ENCODE peak calls at places on chromosomes 5 and 9, in nine cellular contexts. U is sigmoid colon, G is tibial artery, O is AG09309, W is heart right ventricle, Y is WERI-Rb-1, L is HCT116, F is kidney epithelial cell, S is RWPE1. H is an unnamed sample.

GRCh38 chr5:97297063-97297715 is 114.1 kb upstream of the RIOK2 start:
- DNase-seq in U (no peak), G (no peak), O (no peak), W (no peak), Y (peak), L (peak), F (no peak), S (peak), H (peak)

GRCh38 chr9:126667190-126668055 is 53.7 kb downstream of the LMX1B start:
- DNase-seq in U (no peak), G (no peak), O (no peak), W (no peak), Y (no peak), L (no peak), F (no peak), S (no peak), H (no peak)

GRCh38 chr9:23117621-23118020 is 671.0 kb downstream of the DMRTA1 start:
- DNase-seq in U (no peak), G (no peak), O (no peak), W (no peak), Y (no peak), L (no peak), F (peak), S (peak), H (no peak)

GRCh38 chr9:17063535-17064135 is 71.2 kb upstream of the CNTLN start:
- DNase-seq in U (no peak), G (no peak), O (peak), W (no peak), Y (peak), L (peak), F (peak), S (peak), H (no peak)

GRCh38 chr9:124286292-124286931 is 28.7 kb downstream of the NEK6 start:
- DNase-seq in U (no peak), G (no peak), O (peak), W (no peak), Y (no peak), L (peak), F (peak), S (no peak), H (no peak)

GRCh38 chr9:132409828-132410528 is at the start of gene CFAP77:
- DNase-seq in U (peak), G (no peak), O (no peak), W (peak), Y (peak), L (peak), F (no peak), S (peak), H (peak)

GRCh38 chr5:65913519-65913918 is 12.9 kb upstream of the ERBIN start:
- DNase-seq in U (no peak), G (no peak), O (no peak), W (no peak), Y (peak), L (no peak), F (no peak), S (no peak), H (no peak)

GRCh38 chr5:154618696-154619095 is 136.5 kb upstream of the LARP1 start:
- DNase-seq in U (no peak), G (no peak), O (peak), W (no peak), Y (no peak), L (no peak), F (no peak), S (no peak), H (no peak)

GRCh38 chr5:114447084-114447773 is 85.4 kb downstream of the KCNN2 start:
- DNase-seq in U (no peak), G (no peak), O (no peak), W (no peak), Y (no peak), L (no peak), F (no peak), S (peak), H (no peak)
- TF ChIP-seq CTCF in U (no peak), G (no peak), O (no peak), W (no peak), Y (peak), L (no peak), F (peak), S (no peak), H (peak)

GRCh38 chr5:149452007-149452664 is 73.0 kb upstream of the IL17B start:
- DNase-seq in U (peak), G (peak), O (no peak), W (peak), Y (no peak), L (no peak), F (no peak), S (no peak), H (peak)
- TF ChIP-seq CTCF in U (no peak), G (no peak), O (no peak), W (no peak), Y (no peak), L (no peak), F (no peak), S (no peak), H (no peak)

GRCh38 chr5:32163053-32163452 is 11.1 kb downstream of the GOLPH3 start:
- DNase-seq in U (no peak), G (no peak), O (no peak), W (no peak), Y (no peak), L (no peak), F (no peak), S (no peak), H (no peak)

GRCh38 chr5:32170303-32171170 is 3.6 kb downstream of the GOLPH3 start:
- DNase-seq in U (no peak), G (no peak), O (peak), W (no peak), Y (no peak), L (no peak), F (no peak), S (peak), H (no peak)

GRCh38 chr5:32163785-32164184 is 10.3 kb downstream of the GOLPH3 start:
- DNase-seq in U (no peak), G (no peak), O (no peak), W (no peak), Y (no peak), L (no peak), F (no peak), S (no peak), H (no peak)

GRCh38 chr5:32168460-32169033 is 5.6 kb downstream of the GOLPH3 start:
- DNase-seq in U (peak), G (no peak), O (no peak), W (no peak), Y (peak), L (no peak), F (no peak), S (no peak), H (no peak)

GRCh38 chr5:32165597-32165996 is 8.5 kb downstream of the GOLPH3 start:
- DNase-seq in U (no peak), G (no peak), O (no peak), W (no peak), Y (no peak), L (no peak), F (no peak), S (no peak), H (no peak)
- TF ChIP-seq CTCF in U (no peak), G (no peak), O (no peak), W (no peak), Y (no peak), L (no peak), F (no peak), S (no peak), H (no peak)

GRCh38 chr5:179550511-179551342 is at the start of gene RUFY1:
- DNase-seq in U (peak), G (peak), O (no peak), W (peak), Y (peak), L (peak), F (no peak), S (peak), H (peak)
- TF ChIP-seq CTCF in U (no peak), G (no peak), O (no peak), W (no peak), Y (no peak), L (no peak), F (no peak), S (no peak), H (no peak)

H was measured in progenitor cell of endocrine pancreas.